ENCODE peak calls at places on chromosome 4, in four cellular contexts. M is pancreas, V is PC-3, K is mesendoderm. W is an unnamed sample.

GRCh38 chr4:47654972-47655693 is 170.1 kb downstream of the ATP10D start:
- DNase-seq in V (no peak), K (no peak), M (no peak), W (no peak)

GRCh38 chr4:71189471-71189870 is 149.3 kb upstream of the SLC4A4 start:
- DNase-seq in M (no peak), V (peak; percentile 79), K (peak; percentile 8), W (no peak)

GRCh38 chr4:183823394-183823793 is 81.7 kb upstream of the STOX2 start:
- DNase-seq in K (peak; percentile 59), V (peak; percentile 79), M (no peak), W (no peak)

GRCh38 chr4:157739237-157739636 is 433.6 kb downstream of the GASK1B start:
- DNase-seq in K (peak; percentile 10), V (peak; percentile 45), M (no peak), W (no peak)

GRCh38 chr4:154506253-154506652 is 14.7 kb upstream of the DCHS2 start:
- DNase-seq in M (no peak), K (peak; percentile 60), V (peak; percentile 45), W (no peak)

GRCh38 chr4:123619326-123619725 is 222.7 kb downstream of the SPRY1 start:
- DNase-seq in V (no peak), K (no peak), M (no peak), W (no peak)

GRCh38 chr4:36165256-36166005 is 78.9 kb downstream of the ARAP2 start:
- DNase-seq in V (no peak), K (no peak), M (no peak), W (no peak)

GRCh38 chr4:151930372-151930771 is 169.6 kb upstream of the GATB start:
- DNase-seq in K (no peak), M (no peak), V (no peak), W (no peak)

GRCh38 chr4:54090804-54091623 is 8.9 kb upstream of the GSX2 start:
- DNase-seq in V (peak; percentile 61), M (peak; percentile 55), K (no peak), W (no peak)

GRCh38 chr4:6143603-6144181 is 56.7 kb downstream of the JAKMIP1 start:
- DNase-seq in V (no peak), M (no peak), K (no peak), W (no peak)

GRCh38 chr4:10115271-10115656 is 1.3 kb downstream of the WDR1 start:
- DNase-seq in M (no peak), K (no peak), V (peak; percentile 31), W (no peak)

GRCh38 chr4:145315828-145316227 is 135.4 kb upstream of the OTUD4 start:
- DNase-seq in V (no peak), K (no peak), M (no peak), W (no peak)

GRCh38 chr4:173360587-173361221 is 10.1 kb upstream of the SAP30 start:
- DNase-seq in V (peak; percentile 33), M (no peak), K (no peak), W (no peak)

GRCh38 chr4:37244583-37245390 is at the start of gene NWD2:
- DNase-seq in K (peak; percentile 44), M (no peak), V (no peak), W (peak; percentile 35)

GRCh38 chr4:160175064-160175643 is 1072.3 kb downstream of the RAPGEF2 start:
- DNase-seq in V (peak; percentile 20), K (peak; percentile 49), M (no peak), W (peak; percentile 21)

GRCh38 chr4:4387531-4388311 is 819 bp downstream of the NSG1 start:
- DNase-seq in V (no peak), M (no peak), K (no peak), W (peak; percentile 23)

GRCh38 chr4:173288296-173288695 is 45.9 kb downstream of the HMGB2 start:
- DNase-seq in K (peak; percentile 77), M (no peak), V (peak; percentile 72), W (peak; percentile 74)

GRCh38 chr4:183096276-183096965 is 2.6 kb upstream of the WWC2 start:
- DNase-seq in V (no peak), M (no peak), K (no peak), W (no peak)

GRCh38 chr4:76821661-76822060 is 76.3 kb downstream of the SOWAHB start:
- DNase-seq in M (no peak), K (no peak), V (no peak), W (no peak)

GRCh38 chr4:165537028-165537648 is 158.3 kb downstream of the CPE start:
- DNase-seq in M (no peak), V (peak; percentile 77), K (peak; percentile 54), W (no peak)

GRCh38 chr4:124396333-124396732 is 316.2 kb downstream of the ANKRD50 start:
- DNase-seq in V (no peak), K (no peak), M (no peak), W (no peak)

GRCh38 chr4:41887821-41888699 is 47.2 kb upstream of the TMEM33 start:
- DNase-seq in K (peak; percentile 37), M (no peak), V (peak; percentile 62), W (no peak)

GRCh38 chr4:113636877-113637276 is 124.7 kb downstream of the CAMK2D start:
- DNase-seq in K (peak; percentile 60), V (peak; percentile 88), M (no peak), W (no peak)

GRCh38 chr4:141587897-141588296 is 48.5 kb upstream of the IL15 start:
- DNase-seq in K (no peak), V (peak; percentile 67), M (no peak), W (no peak)

GRCh38 chr4:56147371-56147770 is 198.6 kb downstream of the CEP135 start:
- DNase-seq in K (no peak), V (no peak), M (no peak), W (no peak)

GRCh38 chr4:48665555-48666186 is 114.4 kb downstream of the FRYL start:
- DNase-seq in K (no peak), M (no peak), V (peak; percentile 73), W (no peak)

DNA sequence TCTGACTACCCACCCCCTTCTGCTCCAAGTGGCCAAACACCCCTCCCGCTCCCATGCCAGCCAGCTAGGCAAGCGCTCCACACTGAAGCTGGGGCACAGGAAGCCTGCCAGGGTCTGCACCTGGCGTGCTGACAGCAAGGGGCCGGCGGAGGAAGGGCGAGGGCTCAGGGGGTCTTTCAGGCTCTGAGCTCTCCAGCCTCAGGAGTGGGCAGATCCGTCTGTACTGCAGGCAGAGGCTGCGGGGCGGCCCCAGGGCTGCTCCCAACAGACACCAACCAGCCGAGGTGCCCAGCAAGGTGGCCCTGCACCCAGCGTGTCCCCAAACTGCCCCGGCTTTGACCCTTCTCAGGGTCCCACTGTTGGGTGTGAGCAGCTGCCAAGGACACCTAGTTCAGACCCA is 14.8 kb downstream of the FAM53A start:
- DNase-seq in V (no peak), M (no peak), K (no peak), W (no peak)
- H3K4me1 ChIP-seq in V (no peaks in the 10 kb centered on the region), M (no peaks in the 10 kb centered on the region), K (no peaks in the 10 kb centered on the region), W (peaks cover 6% of the 10 kb centered on the region)

GRCh38 chr4:8079916-8080753 is 78.5 kb downstream of the ABLIM2 start:
- DNase-seq in M (no peak), V (no peak), K (peak; percentile 58), W (no peak)
- H3K4me1 ChIP-seq in M (no peaks in the 10 kb centered on the region), V (no peaks in the 10 kb centered on the region), K (peaks cover 4% of the 10 kb centered on the region), W (no peaks in the 10 kb centered on the region)

GRCh38 chr4:2792711-2793577 is at the start of gene SH3BP2:
- DNase-seq in V (peak; percentile 59), M (peak; percentile 83), K (peak; percentile 83), W (peak; percentile 85)

GRCh38 chr4:2790583-2791517 is 2.0 kb upstream of the SH3BP2 start:
- DNase-seq in K (peak; percentile 40), M (peak; percentile 22), V (no peak), W (peak; percentile 33)

GRCh38 chr4:2793578-2793919 is 664 bp downstream of the SH3BP2 start:
- DNase-seq in V (peak; percentile 58), M (no peak), K (peak; percentile 44), W (peak; percentile 29)

GRCh38 chr4:2791518-2792395 is 1.1 kb upstream of the SH3BP2 start:
- DNase-seq in M (peak; percentile 54), K (no peak), V (no peak), W (peak; percentile 35)

GRCh38 chr4:2792396-2792710 is 532 bp upstream of the SH3BP2 start:
- DNase-seq in K (no peak), V (no peak), M (no peak), W (no peak)
- H3K4me1 ChIP-seq in K (no peaks in the 10 kb centered on the region), V (peaks cover 26% of the 10 kb centered on the region), M (peaks cover 21% of the 10 kb centered on the region), W (peaks cover 25% of the 10 kb centered on the region)

GRCh38 chr4:118991686-118992085 is 103.0 kb downstream of the SYNPO2 start:
- DNase-seq in V (no peak), M (no peak), K (peak; percentile 41), W (no peak)
- H3K4me1 ChIP-seq in V (peaks cover 30% of the 10 kb centered on the region), M (no peaks in the 10 kb centered on the region), K (no peaks in the 10 kb centered on the region), W (peaks cover 5% of the 10 kb centered on the region)

GRCh38 chr4:117987464-117987863 is 46.8 kb upstream of the NDST3 start:
- DNase-seq in M (no peak), V (no peak), K (peak; percentile 11), W (no peak)

GRCh38 chr4:117986331-117986730 is 48.0 kb upstream of the NDST3 start:
- DNase-seq in V (no peak), M (no peak), K (no peak), W (no peak)

DNA sequence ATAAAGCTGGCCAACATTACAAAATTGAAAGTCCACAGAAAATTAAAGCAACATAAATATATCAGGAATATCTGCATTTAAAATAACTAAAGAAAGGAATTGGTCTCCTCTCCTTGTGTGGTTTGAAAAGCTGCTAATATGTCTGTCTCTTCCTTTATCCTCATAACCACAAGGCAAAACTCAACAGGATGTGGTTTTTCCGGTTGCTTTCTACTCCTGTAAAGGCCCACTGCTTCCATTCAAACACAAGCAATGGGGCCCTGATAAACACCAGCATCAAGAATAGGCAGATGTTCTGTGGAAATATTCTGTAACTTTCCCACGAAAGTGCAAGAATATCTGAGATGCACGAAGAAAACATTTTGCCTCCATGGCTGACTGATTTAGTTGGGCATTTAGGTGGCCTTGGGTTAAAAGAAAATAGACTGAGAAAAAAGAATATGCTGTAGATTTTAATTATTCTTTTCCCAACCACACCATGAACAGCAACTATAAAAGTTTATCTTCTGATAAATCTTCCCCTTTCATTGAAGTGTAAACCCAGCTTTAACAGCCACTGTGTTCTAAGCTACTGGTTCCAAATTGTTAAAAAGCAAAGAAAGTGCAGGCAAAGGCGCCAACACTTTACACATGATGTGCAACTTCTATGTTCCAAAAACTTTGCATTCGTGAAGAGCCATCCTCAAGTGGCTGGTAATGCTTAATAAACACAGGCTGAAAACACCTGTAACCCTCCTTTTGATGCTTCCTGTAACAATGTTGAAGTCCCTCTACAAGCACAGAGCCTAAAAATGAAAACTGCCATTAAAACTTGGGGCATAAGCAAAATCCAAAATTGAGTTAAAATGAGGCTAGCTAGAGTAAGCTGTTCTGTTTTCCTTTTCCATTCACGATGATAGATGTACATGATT is 50.5 kb upstream of the NDST3 start:
- DNase-seq in V (no peak), K (no peak), M (no peak), W (no peak)
- H3K4me1 ChIP-seq in V (no peaks in the 10 kb centered on the region), K (no peaks in the 10 kb centered on the region), M (no peaks in the 10 kb centered on the region), W (no peaks in the 10 kb centered on the region)

GRCh38 chr4:80070880-80071620 is 2.0 kb downstream of the ANTXR2 start:
- DNase-seq in V (peak; percentile 34), K (no peak), M (no peak), W (no peak)
- H3K4me1 ChIP-seq in V (peaks cover 47% of the 10 kb centered on the region), K (no peaks in the 10 kb centered on the region), M (no peaks in the 10 kb centered on the region), W (no peaks in the 10 kb centered on the region)

GRCh38 chr4:15653430-15653829 is 1.7 kb downstream of the FBXL5 start:
- DNase-seq in K (no peak), M (no peak), V (no peak), W (no peak)
- H3K4me1 ChIP-seq in K (peaks cover 7% of the 10 kb centered on the region), M (peaks cover 21% of the 10 kb centered on the region), V (peaks cover 33% of the 10 kb centered on the region), W (peaks cover 14% of the 10 kb centered on the region)

W was measured in Caco-2.